ENCODE peak calls at places on chromosomes 1 and 21, in six cellular contexts. H is tibial artery, P is PC-9, J is Karpas-422, L is mammary epithelial cell, C is keratinocyte. U is an unnamed sample. For H3K4me1, the result is how much of the 10 kb centered on the place peaks cover.

GRCh38 chr1:239560921-239561320 is 174.6 kb downstream of the CHRM3 start:
- DNase-seq in C (no peak), P (no peak), J (no peak), L (no peak), H (no peak), U (no peak)

GRCh38 chr1:33456302-33456886 is 16.1 kb upstream of the ZSCAN20 start:
- DNase-seq in J (no peak), H (no peak), P (no peak), L (no peak), C (no peak), U (no peak)

GRCh38 chr1:242467556-242468145 is 56.8 kb downstream of the PLD5 start:
- DNase-seq in J (peak), P (peak), H (peak), L (peak), C (peak), U (peak)

GRCh38 chr1:1462318-1462966 is 9.1 kb upstream of the ATAD3B start:
- DNase-seq in L (peak), J (peak), P (peak), H (no peak), C (peak), U (no peak)

GRCh38 chr1:22287946-22288520 is 145.1 kb upstream of the WNT4 start:
- DNase-seq in C (no peak), L (no peak), H (no peak), J (no peak), P (no peak), U (no peak)

GRCh38 chr1:242199861-242200458 is 201.1 kb upstream of the MAP1LC3C start:
- DNase-seq in J (no peak), L (peak), H (no peak), C (peak), P (no peak), U (no peak)

GRCh38 chr1:220748091-220748934 is at the start of gene MTARC2:
- DNase-seq in L (peak), P (peak), C (no peak), J (no peak), H (peak), U (peak)

GRCh38 chr21:46492851-46493250 is 34.2 kb downstream of the DIP2A start:
- DNase-seq in H (no peak), J (no peak), P (no peak), L (no peak), C (no peak), U (no peak)

GRCh38 chr21:37463083-37463780 is 96.7 kb downstream of the DYRK1A start:
- DNase-seq in J (peak), P (no peak), C (no peak), H (no peak), L (peak), U (no peak)

GRCh38 chr21:26849428-26850115 is 4.4 kb upstream of the ADAMTS1 start:
- DNase-seq in L (peak), H (no peak), C (no peak), J (peak), P (no peak), U (no peak)

GRCh38 chr21:44005593-44005992 is 6.5 kb upstream of the TRAPPC10 start:
- DNase-seq in P (no peak), J (no peak), C (no peak), H (no peak), L (no peak), U (no peak)

GRCh38 chr1:34711936-34712688 is 42.7 kb upstream of the GJB5 start:
- DNase-seq in P (no peak), H (no peak), J (no peak), L (no peak), C (no peak), U (no peak)

GRCh38 chr1:245332513-245332912 is 177.7 kb downstream of the KIF26B start:
- DNase-seq in P (no peak), L (no peak), H (no peak), C (no peak), J (no peak), U (no peak)

GRCh38 chr21:46431884-46432488 is 26.7 kb upstream of the DIP2A start:
- DNase-seq in J (no peak), C (no peak), P (no peak), H (peak), L (no peak), U (no peak)

GRCh38 chr21:14405225-14405624 is 22.3 kb upstream of the HSPA13 start:
- DNase-seq in J (no peak), C (no peak), L (no peak), H (no peak), P (no peak), U (no peak)

GRCh38 chr1:157000686-157001085 is 44.9 kb downstream of the ARHGEF11 start:
- DNase-seq in L (peak), C (peak), H (no peak), J (no peak), P (peak), U (no peak)

GRCh38 chr1:197915797-197916686 is 1.1 kb upstream of the LHX9 start:
- DNase-seq in L (peak), P (peak), J (no peak), H (peak), C (no peak), U (no peak)

GRCh38 chr1:197919523-197920301 is 2.5 kb downstream of the LHX9 start:
- DNase-seq in P (no peak), L (no peak), C (no peak), J (no peak), H (no peak), U (no peak)

GRCh38 chr1:197918815-197919522 is 1.8 kb downstream of the LHX9 start:
- DNase-seq in H (no peak), C (no peak), L (no peak), P (no peak), J (no peak), U (no peak)

GRCh38 chr1:197917813-197918646 is 858 bp downstream of the LHX9 start:
- DNase-seq in C (no peak), L (no peak), J (no peak), H (no peak), P (no peak), U (no peak)

GRCh38 chr1:197917553-197917812 is 311 bp downstream of the LHX9 start:
- DNase-seq in L (no peak), H (no peak), J (no peak), C (no peak), P (no peak), U (no peak)
- H3K4me3 ChIP-seq in L (no peak), H (peak), J (no peak), C (no peak), P (peak), U (peak)

GRCh38 chr1:116874622-116875277 is 35.0 kb upstream of the PTGFRN start:
- DNase-seq in H (no peak), L (no peak), P (no peak), J (no peak), C (no peak), U (no peak)
- H3K4me1 ChIP-seq in H (under half), L (half or more), P (under half), J (under half), C (under half), U (under half)

GRCh38 chr1:204829133-204829532 is 41.5 kb upstream of the NFASC start:
- DNase-seq in P (no peak), J (no peak), L (no peak), C (no peak), H (no peak), U (no peak)

GRCh38 chr1:204826970-204827369 is 43.7 kb upstream of the NFASC start:
- DNase-seq in L (no peak), C (no peak), H (no peak), J (peak), P (no peak), U (peak)

GRCh38 chr1:204834329-204834728 is 36.3 kb upstream of the NFASC start:
- DNase-seq in J (no peak), C (no peak), P (no peak), L (no peak), H (no peak), U (no peak)

GRCh38 chr1:204830671-204831585 is 39.7 kb upstream of the NFASC start:
- DNase-seq in C (no peak), J (no peak), H (no peak), P (no peak), L (no peak), U (no peak)

GRCh38 chr1:204828352-204828850 is 42.3 kb upstream of the NFASC start:
- DNase-seq in H (peak), J (no peak), L (peak), P (no peak), C (no peak), U (peak)
- H3K4me3 ChIP-seq in H (peak), J (no peak), L (peak), P (no peak), C (peak), U (peak)

GRCh38 chr1:183632087-183632486 is 3.5 kb downstream of the ARPC5 start:
- DNase-seq in L (no peak), H (no peak), P (no peak), J (no peak), C (no peak), U (no peak)
- H3K4me1 ChIP-seq in L (under half), H (under half), P (under half), J (under half), C (under half), U (under half)

GRCh38 chr1:8813991-8814390 is 3.4 kb downstream of the RERE start:
- DNase-seq in P (no peak), L (no peak), C (no peak), J (no peak), H (no peak), U (no peak)
- H3K4me3 ChIP-seq in P (no peak), L (no peak), C (no peak), J (no peak), H (no peak), U (no peak)

DNA sequence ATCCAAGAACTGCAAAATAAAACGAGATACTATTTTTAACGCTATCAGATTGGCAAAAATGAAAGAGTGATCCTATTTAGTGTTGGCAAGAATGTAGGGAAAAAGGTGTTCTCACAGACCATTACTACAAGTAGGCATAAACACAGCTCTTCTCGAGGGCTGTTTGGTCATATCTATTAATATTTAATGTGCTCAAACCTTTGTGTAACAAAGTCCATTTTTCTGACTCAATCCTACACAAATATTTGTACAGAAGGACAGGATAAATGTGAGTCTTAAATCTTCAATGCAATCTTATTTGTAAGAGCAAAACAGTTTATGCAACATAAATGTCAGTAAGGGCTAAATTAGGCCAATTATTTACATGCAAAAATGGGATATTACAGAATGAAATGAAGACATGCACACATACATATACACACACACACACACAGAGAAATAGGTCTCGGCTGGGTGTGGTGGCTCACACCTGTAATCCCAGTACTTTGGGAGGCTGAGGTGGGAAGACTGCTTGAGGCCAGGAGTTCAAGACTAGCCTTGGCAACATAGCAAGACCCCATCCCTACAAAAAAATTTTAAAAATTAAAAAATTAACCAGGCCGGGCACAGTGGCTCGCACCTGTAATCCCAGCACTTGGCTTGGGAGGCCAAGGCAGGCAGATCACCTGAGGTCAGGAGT is 17.7 kb downstream of the DHCR24 start:
- DNase-seq in P (no peak), H (no peak), J (no peak), L (no peak), C (no peak), U (no peak)
- H3K4me1 ChIP-seq in P (under half), H (under half), J (under half), L (under half), C (under half), U (under half)

DNA sequence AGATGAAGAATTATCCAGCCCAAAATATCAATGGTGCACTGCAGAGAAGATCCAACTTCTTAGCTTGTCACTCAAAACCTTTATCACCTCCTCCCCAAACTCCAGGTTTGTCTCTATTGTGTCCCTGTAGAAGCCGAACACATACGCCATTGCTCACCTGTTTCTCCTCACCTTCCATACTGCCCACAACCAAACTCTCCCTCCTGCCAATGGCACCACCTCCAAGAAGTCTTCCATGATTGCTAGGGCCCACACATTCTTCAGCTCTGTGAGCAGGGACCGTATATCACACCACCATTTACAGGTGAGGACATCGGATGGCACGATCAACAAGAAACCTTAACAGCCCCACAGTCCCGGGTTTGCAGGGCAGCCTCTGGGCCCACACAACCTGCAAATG is 2.2 kb downstream of the LAPTM5 start:
- DNase-seq in C (no peak), J (no peak), H (no peak), L (no peak), P (no peak), U (no peak)
- H3K4me3 ChIP-seq in C (no peak), J (peak), H (peak), L (no peak), P (no peak), U (peak)